ENCODE peak calls at places on chromosomes 11 and 22, in eight cellular contexts. M is activated naive CD4-positive, alpha-beta T cell treated with anti-CD3 and anti-CD28 coated beads, Interleukin-2, amount 10 ng/mL, durations not matched to agents 7 days and 5 days; D is pulmonary artery endothelial cell; K is ovary; A is G401; W is T-helper 1 cell; Q is NCI-H748 treated with DMSO at 0.1 percent for 48 hours; B is kidney epithelial cell. U is an unnamed sample.

GRCh38 chr11:12724301-12725046 is 50.3 kb downstream of the TEAD1 start:
- DNase-seq in M (no peak), D (peak), K (peak), A (no peak), W (no peak), Q (peak), B (no peak), U (peak)

GRCh38 chr11:35491231-35491871 is 34.1 kb downstream of the PAMR1 start:
- DNase-seq in M (no peak), D (no peak), K (no peak), A (no peak), W (no peak), Q (no peak), B (peak), U (no peak)

GRCh38 chr11:78066471-78066870 is 2.8 kb downstream of the THRSP start:
- DNase-seq in M (no peak), D (no peak), K (no peak), A (no peak), W (no peak), Q (no peak), B (no peak), U (no peak)

GRCh38 chr11:6418958-6419611 is at the start of gene APBB1:
- DNase-seq in M (peak), D (no peak), K (peak), A (peak), W (peak), Q (no peak), B (no peak), U (peak)

GRCh38 chr11:10398525-10398924 is 56.5 kb upstream of the AMPD3 start:
- DNase-seq in M (no peak), D (no peak), K (no peak), A (no peak), W (no peak), Q (no peak), B (no peak), U (peak)

GRCh38 chr11:12921580-12922157 is 87.4 kb upstream of the RASSF10 start:
- DNase-seq in M (no peak), D (no peak), K (no peak), A (no peak), W (no peak), Q (no peak), B (no peak), U (no peak)

GRCh38 chr22:42649261-42650056 is at the start of gene CYB5R3:
- DNase-seq in M (peak), D (peak), K (peak), A (peak), W (peak), Q (peak), B (no peak), U (peak)

GRCh38 chr22:46150615-46151423 is 493 bp downstream of the PPARA start:
- DNase-seq in M (peak), D (no peak), K (peak), A (no peak), W (peak), Q (no peak), B (no peak), U (peak)

GRCh38 chr11:12771875-12772274 is 97.7 kb downstream of the TEAD1 start:
- DNase-seq in M (no peak), D (no peak), K (no peak), A (no peak), W (no peak), Q (no peak), B (no peak), U (no peak)

GRCh38 chr22:21642584-21643448 is 714 bp downstream of the SDF2L1 start:
- DNase-seq in M (peak), D (no peak), K (no peak), A (peak), W (no peak), Q (peak), B (no peak), U (peak)

GRCh38 chr22:36373258-36373579 is 14.5 kb downstream of the MYH9 start:
- DNase-seq in M (no peak), D (no peak), K (no peak), A (no peak), W (no peak), Q (no peak), B (no peak), U (peak)

GRCh38 chr11:120839846-120840402 is 184.0 kb upstream of the TBCEL start:
- DNase-seq in M (no peak), D (no peak), K (no peak), A (no peak), W (no peak), Q (no peak), B (no peak), U (no peak)

U was measured in sciatic nerve.